ENCODE peak calls at places on chromosomes 12 and 14, in six cellular contexts. L is A549, K is transverse colon, G is H1, H is uterus, J is body of pancreas. F is an unnamed sample.

GRCh38 chr14:99596071-99596627 is 7.9 kb downstream of the CCDC85C start:
- DNase-seq in L (no peak), K (peak), G (no peak), H (no peak), J (peak), F (no peak)

GRCh38 chr12:132604108-132605054 is 6.0 kb downstream of the LRCOL1 start:
- DNase-seq in L (no peak), K (no peak), G (no peak), H (no peak), J (no peak), F (no peak)

GRCh38 chr14:31992051-31992450 is 85.1 kb upstream of the ARHGAP5 start:
- DNase-seq in L (no peak), K (no peak), G (no peak), H (peak), J (no peak), F (no peak)

GRCh38 chr12:113525066-113525465 is 53.4 kb upstream of the LHX5 start:
- DNase-seq in L (no peak), K (no peak), G (no peak), H (no peak), J (no peak), F (no peak)

GRCh38 chr12:24244801-24245200 is 295.3 kb upstream of the SOX5 start:
- DNase-seq in L (no peak), K (no peak), G (no peak), H (no peak), J (no peak), F (no peak)

GRCh38 chr12:52524898-52525591 is 4.9 kb upstream of the KRT5 start:
- DNase-seq in L (no peak), K (no peak), G (peak), H (no peak), J (no peak), F (no peak)

GRCh38 chr12:19967001-19967400 is 401.3 kb upstream of the PDE3A start:
- DNase-seq in L (no peak), K (no peak), G (no peak), H (no peak), J (no peak), F (no peak)

GRCh38 chr14:28936601-28937000 is 170.0 kb downstream of the FOXG1 start:
- DNase-seq in L (no peak), K (no peak), G (no peak), H (no peak), J (no peak), F (no peak)

GRCh38 chr12:22437031-22437806 is 102.7 kb upstream of the ST8SIA1 start:
- DNase-seq in L (no peak), K (no peak), G (no peak), H (no peak), J (no peak), F (no peak)

GRCh38 chr14:84312551-84312950 is 1217.4 kb upstream of the FLRT2 start:
- DNase-seq in L (no peak), K (no peak), G (no peak), H (no peak), J (no peak), F (no peak)
- TF ChIP-seq POLR2A in L (no peak), K (no peak), G (no peak), H (no peak), J (no peak), F (no peak)

GRCh38 chr12:14325716-14326343 is 39.7 kb upstream of the ATF7IP start:
- DNase-seq in L (no peak), K (no peak), G (no peak), H (no peak), J (no peak), F (no peak)
- TF ChIP-seq POLR2A in L (no peak), K (no peak), G (no peak), H (no peak), J (no peak), F (no peak)

GRCh38 chr12:48816148-48816854 is 2.0 kb upstream of the CACNB3 start:
- DNase-seq in L (no peak), K (peak), G (no peak), H (no peak), J (peak), F (no peak)

GRCh38 chr12:48817957-48818830 is at the start of gene CACNB3:
- DNase-seq in L (peak), K (peak), G (peak), H (peak), J (peak), F (peak)

GRCh38 chr12:48813464-48814312 is 4.6 kb upstream of the CACNB3 start:
- DNase-seq in L (no peak), K (no peak), G (peak), H (peak), J (no peak), F (no peak)

GRCh38 chr12:48814313-48815280 is 3.7 kb upstream of the CACNB3 start:
- DNase-seq in L (peak), K (peak), G (peak), H (peak), J (peak), F (peak)

GRCh38 chr12:48815281-48816110 is 2.8 kb upstream of the CACNB3 start:
- DNase-seq in L (peak), K (peak), G (peak), H (peak), J (peak), F (peak)
- TF ChIP-seq POLR2A in L (peak), K (peak), G (no peak), H (peak), J (peak), F (peak)

DNA sequence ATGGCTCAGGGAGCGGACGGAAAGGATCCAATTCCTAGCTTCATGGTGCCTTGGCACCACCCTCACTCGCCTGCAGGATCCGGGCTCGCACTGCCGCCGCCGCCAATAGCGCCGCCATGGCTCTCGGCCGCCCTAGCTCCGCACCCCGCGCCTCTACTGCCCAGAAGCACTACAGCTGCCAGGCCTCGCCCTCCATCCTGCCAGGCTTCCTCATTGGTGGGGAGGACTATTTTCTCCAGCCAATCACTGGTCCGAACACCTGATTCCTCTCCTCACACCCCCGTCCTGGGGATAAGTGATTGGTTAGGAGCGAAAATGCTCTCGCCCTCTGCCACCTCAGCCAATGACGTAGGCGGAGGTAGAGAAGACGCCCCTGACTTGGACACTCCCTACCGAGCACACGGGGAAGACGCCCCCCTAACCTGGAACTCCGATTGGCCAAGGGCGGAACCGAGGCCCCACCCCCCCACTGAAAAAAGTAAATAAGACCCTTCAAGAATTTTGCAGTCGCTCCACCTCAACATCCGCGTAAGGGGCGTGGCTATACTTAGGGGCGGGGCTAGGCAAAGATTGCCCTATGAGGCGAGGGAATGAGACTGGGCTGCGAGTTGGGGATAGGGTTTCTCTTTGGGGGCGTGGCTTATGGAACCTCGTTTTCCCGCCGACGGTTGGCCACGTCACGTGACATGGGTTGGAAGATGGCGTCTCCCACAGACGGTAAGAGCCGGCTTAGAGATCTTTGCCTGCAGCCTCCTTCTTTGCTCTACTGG is at the start of the genes ALDH6A1 and LIN52:
- DNase-seq in L (peak), K (peak), G (peak), H (peak), J (peak), F (peak)
- TF ChIP-seq POLR2A in L (peak), K (peak), G (peak), H (peak), J (peak), F (peak)

GRCh38 chr14:103556976-103557758 is 5.3 kb downstream of the BAG5 start:
- DNase-seq in L (no peak), K (no peak), G (no peak), H (no peak), J (no peak), F (no peak)
- TF ChIP-seq POLR2A in L (no peak), K (no peak), G (no peak), H (no peak), J (no peak), F (no peak)

DNA sequence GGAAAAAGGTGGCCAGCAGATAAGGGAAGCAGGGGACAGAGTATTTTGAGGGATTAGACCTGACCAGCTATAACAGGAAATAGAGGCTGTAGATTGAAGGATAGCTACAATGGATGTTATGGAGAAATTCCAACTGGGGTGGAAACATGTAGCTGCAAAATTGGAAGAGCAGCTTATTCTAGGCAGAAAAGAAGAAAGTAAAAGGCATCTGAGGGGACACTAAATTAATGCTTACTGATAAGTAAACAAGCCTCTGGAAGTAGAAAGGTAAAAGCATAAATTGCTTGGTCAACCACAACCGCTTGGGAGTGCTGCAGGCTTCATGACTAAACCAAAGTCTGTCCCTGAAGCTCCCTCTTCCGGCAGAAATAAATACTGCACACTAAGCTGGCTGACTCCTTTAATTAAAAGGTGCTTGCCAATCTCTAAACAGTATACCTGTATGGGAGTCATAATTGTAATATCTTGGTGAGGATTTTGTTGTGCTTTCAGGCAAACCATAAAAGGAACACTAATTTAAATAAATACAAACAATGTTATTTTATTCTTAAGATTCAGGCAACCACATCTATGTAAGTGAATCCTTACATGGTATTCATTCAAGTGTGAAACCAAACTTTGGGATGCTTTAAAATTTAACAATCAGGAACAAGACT is 7.7 kb downstream of the UBC start:
- DNase-seq in L (peak), K (peak), G (peak), H (peak), J (peak), F (no peak)
- TF ChIP-seq POLR2A in L (no peak), K (no peak), G (no peak), H (no peak), J (no peak), F (no peak)

GRCh38 chr12:120438495-120439198 is 734 bp downstream of the COX6A1 start:
- DNase-seq in L (no peak), K (no peak), G (no peak), H (no peak), J (no peak), F (no peak)

GRCh38 chr12:120432772-120433525 is 5.0 kb upstream of the COX6A1 start:
- DNase-seq in L (no peak), K (no peak), G (no peak), H (no peak), J (no peak), F (no peak)

GRCh38 chr12:120439646-120440247 is 1.8 kb downstream of the COX6A1 start:
- DNase-seq in L (peak), K (peak), G (peak), H (peak), J (peak), F (no peak)

DNA sequence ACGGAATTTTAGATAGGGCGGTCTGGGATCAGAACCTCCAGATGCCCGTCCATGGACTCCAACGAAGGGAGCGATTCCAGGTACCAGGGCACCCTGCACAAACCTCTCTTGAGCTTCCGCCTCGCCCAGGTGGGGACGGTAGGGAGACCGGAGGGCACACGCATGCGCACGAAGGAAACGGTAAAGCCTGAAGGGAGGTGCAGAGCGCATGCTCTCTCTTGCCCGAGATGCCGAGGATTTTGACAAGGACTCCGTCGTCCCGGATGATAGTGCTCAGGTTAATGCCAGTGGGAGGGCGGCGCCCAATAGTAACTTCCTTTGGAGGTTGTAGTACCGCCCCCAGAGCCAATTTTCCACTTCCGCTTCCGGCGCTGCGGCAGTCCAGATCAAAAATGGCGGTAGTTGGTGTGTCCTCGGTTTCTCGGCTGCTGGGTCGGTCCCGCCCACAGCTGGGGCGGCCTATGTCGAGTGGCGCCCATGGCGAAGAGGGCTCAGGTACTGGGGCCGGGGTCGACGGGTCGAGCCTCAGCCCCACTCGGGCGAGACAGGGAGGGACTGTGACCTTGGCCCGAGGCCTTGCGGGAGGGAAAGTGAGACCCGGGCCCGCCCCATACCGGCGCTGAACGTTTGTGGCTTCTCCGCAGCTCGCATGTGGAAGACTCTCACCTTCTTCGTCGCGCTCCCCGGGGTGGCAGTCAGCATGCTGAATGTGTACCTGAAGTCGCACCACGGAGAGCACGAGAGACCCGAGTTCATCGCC is at the start of gene COX6A1:
- DNase-seq in L (peak), K (peak), G (peak), H (peak), J (peak), F (peak)
- TF ChIP-seq POLR2A in L (peak), K (peak), G (peak), H (no peak), J (peak), F (peak)

GRCh38 chr14:58638231-58639205 is 756 bp downstream of the DACT1 start:
- DNase-seq in L (no peak), K (peak), G (peak), H (peak), J (peak), F (no peak)

GRCh38 chr14:58636129-58636528 is 1.6 kb upstream of the DACT1 start:
- DNase-seq in L (no peak), K (no peak), G (no peak), H (no peak), J (no peak), F (no peak)

GRCh38 chr14:58639842-58640484 is 2.2 kb downstream of the DACT1 start:
- DNase-seq in L (peak), K (peak), G (no peak), H (peak), J (peak), F (no peak)

GRCh38 chr14:58637040-58637390 is 747 bp upstream of the DACT1 start:
- DNase-seq in L (no peak), K (peak), G (no peak), H (peak), J (peak), F (no peak)

DNA sequence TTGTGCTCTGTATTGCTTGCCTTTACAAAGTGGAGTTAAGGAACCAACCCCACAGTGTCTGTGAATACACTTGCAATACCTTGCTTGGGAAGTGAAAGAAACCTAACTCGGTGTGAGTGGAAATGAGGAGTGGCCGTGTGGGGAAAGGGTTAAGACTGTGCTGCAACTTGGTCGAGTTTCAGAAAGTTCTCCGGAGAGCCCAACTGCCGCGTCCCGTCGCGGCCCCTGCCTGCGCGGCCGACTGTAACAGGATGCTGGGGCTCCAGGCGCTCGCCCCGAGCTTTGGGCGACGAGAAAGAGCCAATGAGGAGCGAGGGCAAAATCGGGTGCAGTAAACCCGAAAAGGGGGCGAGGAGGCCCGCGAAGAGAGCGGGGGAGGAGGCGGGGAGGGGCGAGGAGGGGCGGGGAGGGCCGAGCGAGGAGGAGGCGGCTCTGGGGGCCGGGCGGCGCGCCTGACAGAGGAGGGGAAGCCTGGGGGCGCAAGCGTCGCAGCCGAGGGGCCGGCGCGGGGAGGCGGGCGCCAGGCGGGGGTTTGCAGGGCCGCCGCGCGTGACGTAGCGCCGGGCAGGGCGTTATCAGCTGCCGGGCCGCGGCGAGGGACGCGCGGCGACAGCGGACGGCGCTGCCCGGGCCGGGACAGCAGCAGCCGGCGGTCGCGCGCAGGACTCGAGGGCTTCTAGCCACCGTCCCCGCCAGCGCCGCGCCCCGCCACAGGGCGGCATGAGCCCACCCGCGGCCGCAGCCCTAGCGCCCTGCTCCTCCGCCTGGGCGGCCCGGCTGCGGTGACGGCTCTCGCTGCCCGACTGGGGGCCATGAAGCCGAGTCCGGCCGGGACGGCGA is at the start of gene DACT1:
- DNase-seq in L (peak), K (peak), G (peak), H (peak), J (peak), F (peak)
- TF ChIP-seq POLR2A in L (no peak), K (no peak), G (no peak), H (peak), J (no peak), F (peak)